ENCODE peak calls at places on chromosome 4, in seven cellular contexts. G is heart left ventricle, E is stomach, K is A549, W is IMR-90, J is thyroid gland, H is GM12878. F is an unnamed sample.

GRCh38 chr4:101475246-101475645 is 127.9 kb upstream of the PPP3CA start:
- DNase-seq in E (no peak), W (no peak), G (no peak), H (no peak), J (no peak), K (no peak), F (no peak)

GRCh38 chr4:2043396-2044118 is 15.6 kb upstream of the NAT8L start:
- DNase-seq in G (no peak), W (no peak), J (no peak), H (no peak), E (no peak), K (no peak), F (no peak)

GRCh38 chr4:31204895-31205294 is 484.7 kb downstream of the PCDH7 start:
- DNase-seq in G (no peak), K (no peak), E (no peak), W (no peak), H (no peak), J (no peak), F (no peak)

GRCh38 chr4:1731180-1731579 is 9.9 kb downstream of the TACC3 start:
- DNase-seq in G (no peak), H (no peak), J (no peak), W (peak; percentile 53), E (no peak), K (no peak), F (no peak)

GRCh38 chr4:107050525-107051135 is 14.5 kb upstream of the DKK2 start:
- DNase-seq in E (no peak), K (peak; percentile 9), J (no peak), W (peak; percentile 10), H (no peak), G (no peak), F (no peak)

GRCh38 chr4:124111411-124111810 is 601.1 kb downstream of the ANKRD50 start:
- DNase-seq in E (no peak), H (no peak), K (no peak), G (no peak), W (no peak), J (no peak), F (no peak)

GRCh38 chr4:110540606-110541440 is 64.9 kb downstream of the ENPEP start:
- DNase-seq in W (peak; percentile 70), H (no peak), J (no peak), G (no peak), K (no peak), E (no peak), F (no peak)

GRCh38 chr4:34891892-34892291 is 1352.4 kb downstream of the ARAP2 start:
- DNase-seq in E (no peak), G (no peak), H (no peak), K (no peak), W (no peak), J (no peak), F (no peak)

GRCh38 chr4:101345596-101346311 is 1.6 kb downstream of the PPP3CA start:
- DNase-seq in K (peak; percentile 44), E (peak; percentile 33), J (peak; percentile 68), H (no peak), W (peak; percentile 39), G (peak; percentile 78), F (peak; percentile 67)

GRCh38 chr4:24380953-24381506 is 203.3 kb downstream of the DHX15 start:
- DNase-seq in E (no peak), H (no peak), W (no peak), G (no peak), K (no peak), J (no peak), F (no peak)

GRCh38 chr4:149997881-149998421 is 80.3 kb upstream of the DCLK2 start:
- DNase-seq in G (no peak), E (no peak), W (peak; percentile 60), K (peak; percentile 71), J (peak; percentile 33), H (no peak), F (peak; percentile 26)

GRCh38 chr4:152536545-152537182 is 772 bp upstream of the FBXW7 start:
- DNase-seq in W (peak; percentile 37), E (no peak), H (no peak), G (peak; percentile 28), J (no peak), K (peak; percentile 44), F (no peak)

GRCh38 chr4:18882468-18882867 is 860.9 kb upstream of the LCORL start:
- DNase-seq in E (no peak), W (peak; percentile 72), G (no peak), J (peak; percentile 1), K (peak; percentile 17), H (no peak), F (no peak)

GRCh38 chr4:1784789-1785591 is 8.1 kb upstream of the FGFR3 start:
- DNase-seq in E (no peak), H (no peak), K (no peak), J (no peak), W (no peak), G (peak; percentile 59), F (no peak)

GRCh38 chr4:151968643-151969042 is 207.8 kb upstream of the GATB start:
- DNase-seq in W (no peak), K (no peak), J (no peak), E (no peak), G (no peak), H (no peak), F (no peak)

GRCh38 chr4:142404191-142404611 is 441.9 kb downstream of the INPP4B start:
- DNase-seq in J (no peak), K (peak; percentile 54), H (no peak), W (peak; percentile 72), E (no peak), G (peak; percentile 42), F (no peak)

GRCh38 chr4:71156616-71157015 is 163.2 kb downstream of the DCK start:
- DNase-seq in E (no peak), J (no peak), K (no peak), W (no peak), G (no peak), H (no peak), F (no peak)

GRCh38 chr4:112453321-112453720 is 62.7 kb downstream of the NEUROG2 start:
- DNase-seq in W (no peak), G (no peak), E (no peak), H (no peak), K (no peak), J (no peak), F (no peak)

GRCh38 chr4:22482250-22483127 is 33.4 kb downstream of the ADGRA3 start:
- DNase-seq in G (no peak), H (no peak), J (no peak), K (no peak), E (no peak), W (no peak), F (no peak)

GRCh38 chr4:143351149-143351691 is 14.5 kb downstream of the GAB1 start:
- DNase-seq in G (no peak), K (no peak), W (no peak), E (no peak), H (no peak), J (no peak), F (no peak)

GRCh38 chr4:47570816-47571215 is 85.7 kb downstream of the ATP10D start:
- DNase-seq in G (no peak), E (no peak), W (no peak), K (no peak), J (no peak), H (no peak), F (no peak)
- TF ChIP-seq CTCF in G (no peak), E (no peak), W (no peak), K (no peak), J (no peak), H (no peak), F (no peak)

GRCh38 chr4:186845137-186845842 is 121.6 kb upstream of the FAT1 start:
- DNase-seq in E (no peak), H (no peak), J (peak; percentile 8), W (peak; percentile 97), G (peak; percentile 11), K (peak; percentile 39), F (peak; percentile 24)
- TF ChIP-seq POLR2A in E (no peak), H (no peak), J (no peak), W (no peak), G (no peak), K (no peak), F (no peak)

GRCh38 chr4:173934933-173935620 is 348.4 kb downstream of the FBXO8 start:
- DNase-seq in W (no peak), H (no peak), E (no peak), G (no peak), K (no peak), J (no peak), F (no peak)
- H3K27ac ChIP-seq in W (no peak overlapping the region), H (no peak overlapping the region), E (no peak overlapping the region), G (no peak overlapping the region), K (no peak overlapping the region), J (no peak overlapping the region), F (no peak overlapping the region)

GRCh38 chr4:88736264-88736663 is 38.6 kb upstream of the NAP1L5 start:
- DNase-seq in W (no peak), K (no peak), J (no peak), G (no peak), E (no peak), H (no peak), F (no peak)

GRCh38 chr4:88735554-88735953 is 37.9 kb upstream of the NAP1L5 start:
- DNase-seq in E (no peak), G (no peak), W (peak; percentile 40), H (no peak), K (no peak), J (no peak), F (no peak)

GRCh38 chr4:88738146-88738545 is 40.5 kb upstream of the NAP1L5 start:
- DNase-seq in E (no peak), G (no peak), K (no peak), W (no peak), H (no peak), J (no peak), F (no peak)

GRCh38 chr4:88737304-88738015 is 39.8 kb upstream of the NAP1L5 start:
- DNase-seq in W (peak; percentile 12), E (peak; percentile 44), K (no peak), H (peak; percentile 13), J (peak; percentile 87), G (no peak), F (no peak)

GRCh38 chr4:88738714-88739366 is 41.2 kb upstream of the NAP1L5 start:
- DNase-seq in E (no peak), G (no peak), H (no peak), J (no peak), K (no peak), W (peak; percentile 32), F (no peak)
- TF ChIP-seq CTCF in E (no peak), G (no peak), H (no peak), J (no peak), K (no peak), W (no peak), F (no peak)

GRCh38 chr4:16725252-16725651 is 173.2 kb downstream of the LDB2 start:
- DNase-seq in E (no peak), H (no peak), G (no peak), W (no peak), K (no peak), J (no peak), F (no peak)
- TF ChIP-seq POLR2A in E (no peak), H (no peak), G (no peak), W (no peak), K (no peak), J (no peak), F (no peak)